ENCODE peak calls at places on chromosomes 11 and 22, in five cellular contexts. O is stimulated activated CD4-positive, alpha-beta T cell treated with anti-CD3 and anti-CD28 coated beads, Interleukin-2, amount 100 ng/mL, for 24 hours; Y is NCI-H1105; B is occipital lobe; H is GM04504. F is an unnamed sample.

GRCh38 chr22:25566812-25567211 is 2.3 kb downstream of the GRK3 start:
- DNase-seq in O (no peak), Y (no peak), B (no peak), H (no peak), F (no peak)

GRCh38 chr11:111393096-111393495 is 14.0 kb upstream of the POU2AF1 start:
- DNase-seq in O (no peak), Y (no peak), B (no peak), H (no peak), F (no peak)

GRCh38 chr22:37627545-37627944 is 11.9 kb upstream of the SH3BP1 start:
- DNase-seq in O (peak; percentile 52), Y (no peak), B (no peak), H (no peak), F (no peak)

GRCh38 chr22:27782065-27782464 is 19.5 kb downstream of the MN1 start:
- DNase-seq in O (no peak), Y (no peak), B (no peak), H (no peak), F (no peak)

GRCh38 chr11:16191212-16191851 is 165.0 kb downstream of the SOX6 start:
- DNase-seq in O (no peak), Y (peak; percentile 24), B (no peak), H (no peak), F (no peak)

GRCh38 chr11:125425601-125426000 is 70.5 kb downstream of the FEZ1 start:
- DNase-seq in O (no peak), Y (no peak), B (no peak), H (no peak), F (no peak)

GRCh38 chr11:124745835-124746620 is 6.0 kb downstream of the VSIG2 start:
- DNase-seq in O (peak; percentile 45), Y (peak; percentile 26), B (no peak), H (no peak), F (no peak)

GRCh38 chr11:1872267-1872985 is 19.3 kb downstream of the PRR33 start:
- DNase-seq in O (no peak), Y (no peak), B (no peak), H (no peak), F (no peak)

GRCh38 chr22:37234736-37235711 is 9.0 kb downstream of the RAC2 start:
- DNase-seq in O (no peak), Y (no peak), B (no peak), H (no peak), F (no peak)

GRCh38 chr11:86047275-86047991 is 21.5 kb downstream of the PICALM start:
- DNase-seq in O (peak; percentile 45), Y (no peak), B (no peak), H (peak; percentile 40), F (no peak)

GRCh38 chr22:40416636-40417035 is 46.2 kb downstream of the SGSM3 start:
- DNase-seq in O (no peak), Y (no peak), B (no peak), H (no peak), F (no peak)

GRCh38 chr22:11629661-11630385 is 3898.2 kb upstream of the OR11H1 start:
- DNase-seq in O (no peak), Y (no peak), B (no peak), H (no peak), F (no peak)

GRCh38 chr11:69096473-69096872 is 47.7 kb downstream of the TPCN2 start:
- DNase-seq in O (no peak), Y (no peak), B (no peak), H (no peak), F (no peak)

GRCh38 chr11:28666632-28667031 is 558.4 kb downstream of the METTL15 start:
- DNase-seq in O (no peak), Y (no peak), B (no peak), H (peak; percentile 56), F (no peak)

GRCh38 chr22:24244144-24244787 is 616 bp downstream of the GGT5 start:
- DNase-seq in O (no peak), Y (no peak), B (no peak), H (no peak), F (no peak)

GRCh38 chr11:69055598-69056516 is 7.1 kb downstream of the TPCN2 start:
- DNase-seq in O (no peak), Y (no peak), B (no peak), H (no peak), F (no peak)

GRCh38 chr11:8838248-8838647 is 72.7 kb upstream of the AKIP1 start:
- DNase-seq in O (no peak), Y (no peak), B (no peak), H (peak; percentile 92), F (no peak)

GRCh38 chr22:29054251-29054767 is 7.3 kb downstream of the C22orf31 start:
- DNase-seq in O (no peak), Y (no peak), B (no peak), H (no peak), F (no peak)

GRCh38 chr22:25406510-25407210 is 157.8 kb upstream of the GRK3 start:
- DNase-seq in O (no peak), Y (no peak), B (no peak), H (no peak), F (no peak)

GRCh38 chr11:123316003-123316402 is 114.1 kb upstream of the GRAMD1B start:
- DNase-seq in O (no peak), Y (no peak), B (no peak), H (no peak), F (no peak)

GRCh38 chr22:32904044-32904443 is 102.5 kb downstream of the TIMP3 start:
- DNase-seq in O (no peak), Y (peak; percentile 2), B (no peak), H (no peak), F (no peak)

GRCh38 chr11:75308116-75308515 is 43.3 kb downstream of the ARRB1 start:
- DNase-seq in O (no peak), Y (no peak), B (no peak), H (no peak), F (no peak)

GRCh38 chr11:30107899-30108298 is 91.1 kb upstream of the KCNA4 start:
- DNase-seq in O (no peak), Y (no peak), B (no peak), H (no peak), F (peak; percentile 69)

GRCh38 chr22:29205598-29206371 is at the start of gene EMID1:
- DNase-seq in O (no peak), Y (no peak), B (no peak), H (no peak), F (no peak)

GRCh38 chr11:133064152-133064877 is 468.0 kb downstream of the OPCML start:
- DNase-seq in O (no peak), Y (peak; percentile 90), B (peak; percentile 66), H (peak; percentile 34), F (peak; percentile 56)